ENCODE peak calls at places on chromosome 3, in ten cellular contexts. I, T, K, V, E, J, O, W, F and N are unnamed samples.

GRCh38 chr3:146387566-146387965 is 81.8 kb downstream of the PLSCR2 start:
- DNase-seq in J (no peak), I (no peak), K (peak), V (no peak), F (no peak), O (no peak), T (no peak), W (no peak), E (no peak), N (no peak)

GRCh38 chr3:48039487-48040190 is 23.4 kb upstream of the MAP4 start:
- DNase-seq in F (no peak), E (no peak), T (no peak), J (no peak), V (no peak), K (peak), O (no peak), W (no peak), I (no peak), N (peak)

GRCh38 chr3:55481067-55481917 is 5.8 kb downstream of the WNT5A start:
- DNase-seq in T (no peak), W (no peak), J (no peak), K (no peak), O (peak), F (peak), E (no peak), I (no peak), V (no peak), N (no peak)

GRCh38 chr3:45273681-45274515 is 47.8 kb upstream of the TMEM158 start:
- DNase-seq in T (no peak), I (no peak), J (no peak), V (no peak), E (no peak), O (no peak), F (no peak), K (peak), W (peak), N (no peak)

GRCh38 chr3:23459915-23460546 is 256.9 kb downstream of the UBE2E2 start:
- DNase-seq in F (no peak), W (no peak), O (no peak), E (peak), K (no peak), J (no peak), V (no peak), T (no peak), I (no peak), N (no peak)

GRCh38 chr3:47542614-47543173 is 29.2 kb upstream of the ELP6 start:
- DNase-seq in K (no peak), I (no peak), O (peak), W (no peak), J (no peak), F (peak), E (peak), T (no peak), V (no peak), N (no peak)

GRCh38 chr3:108127301-108127988 is 36.6 kb upstream of the CD47 start:
- DNase-seq in V (peak), K (no peak), J (no peak), O (no peak), T (peak), I (no peak), F (no peak), E (no peak), W (no peak), N (no peak)

GRCh38 chr3:89107461-89108035 is at the start of gene EPHA3:
- DNase-seq in V (peak), I (no peak), W (peak), F (peak), E (peak), T (peak), K (peak), J (peak), O (peak), N (no peak)

GRCh38 chr3:14118400-14119165 is 6.1 kb downstream of the CHCHD4 start:
- DNase-seq in E (no peak), J (no peak), T (no peak), V (peak), F (no peak), O (peak), W (no peak), K (peak), I (no peak), N (no peak)

GRCh38 chr3:126258670-126259069 is 78.3 kb upstream of the ALDH1L1 start:
- DNase-seq in J (no peak), K (peak), W (peak), T (peak), I (no peak), E (peak), F (no peak), V (peak), O (no peak), N (peak)

GRCh38 chr3:126263539-126263938 is 83.2 kb upstream of the ALDH1L1 start:
- DNase-seq in K (no peak), T (no peak), I (no peak), E (no peak), V (peak), J (no peak), W (no peak), O (no peak), F (no peak), N (no peak)

GRCh38 chr3:126262227-126262626 is 81.8 kb upstream of the ALDH1L1 start:
- DNase-seq in V (no peak), E (no peak), J (no peak), K (no peak), O (no peak), F (no peak), I (no peak), T (no peak), W (no peak), N (no peak)

GRCh38 chr3:126259411-126260391 is 79.3 kb upstream of the ALDH1L1 start:
- DNase-seq in V (peak), J (peak), F (peak), K (peak), W (peak), I (no peak), E (peak), O (peak), T (peak), N (no peak)

DNA sequence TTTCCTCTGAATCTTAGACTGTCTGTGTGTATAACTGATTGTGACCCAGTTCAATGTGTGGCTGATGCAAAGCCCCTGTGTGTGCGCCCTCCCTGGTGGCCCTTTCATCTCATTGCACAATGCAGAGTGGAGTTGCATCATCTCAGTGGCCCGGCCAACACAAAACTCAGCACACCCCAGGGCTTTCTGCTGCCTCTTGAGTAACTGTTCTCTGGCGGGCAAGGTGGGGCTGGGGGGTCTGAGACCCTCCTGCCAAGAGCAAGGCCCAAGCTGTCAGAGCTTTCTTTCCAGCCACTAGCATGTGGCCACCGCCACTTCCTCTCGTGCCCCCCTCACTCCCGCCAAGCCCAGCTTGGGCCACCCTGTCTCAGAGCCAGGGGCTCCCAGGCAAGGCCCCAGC is 80.7 kb upstream of the ALDH1L1 start:
- DNase-seq in V (peak), F (peak), T (peak), O (peak), J (peak), E (peak), K (no peak), W (peak), I (no peak), N (no peak)
- TF ChIP-seq POLR2A in V (no peak), F (no peak), T (no peak), O (no peak), J (no peak), E (no peak), K (no peak), W (no peak), I (no peak), N (no peak)

GRCh38 chr3:169149349-169149890 is 514.1 kb downstream of the MECOM start:
- DNase-seq in J (peak), O (peak), E (peak), I (peak), T (peak), W (peak), V (peak), K (peak), F (peak), N (peak)
- TF ChIP-seq POLR2A in J (no peak), O (peak), E (no peak), I (no peak), T (no peak), W (no peak), V (no peak), K (no peak), F (no peak), N (no peak)

DNA sequence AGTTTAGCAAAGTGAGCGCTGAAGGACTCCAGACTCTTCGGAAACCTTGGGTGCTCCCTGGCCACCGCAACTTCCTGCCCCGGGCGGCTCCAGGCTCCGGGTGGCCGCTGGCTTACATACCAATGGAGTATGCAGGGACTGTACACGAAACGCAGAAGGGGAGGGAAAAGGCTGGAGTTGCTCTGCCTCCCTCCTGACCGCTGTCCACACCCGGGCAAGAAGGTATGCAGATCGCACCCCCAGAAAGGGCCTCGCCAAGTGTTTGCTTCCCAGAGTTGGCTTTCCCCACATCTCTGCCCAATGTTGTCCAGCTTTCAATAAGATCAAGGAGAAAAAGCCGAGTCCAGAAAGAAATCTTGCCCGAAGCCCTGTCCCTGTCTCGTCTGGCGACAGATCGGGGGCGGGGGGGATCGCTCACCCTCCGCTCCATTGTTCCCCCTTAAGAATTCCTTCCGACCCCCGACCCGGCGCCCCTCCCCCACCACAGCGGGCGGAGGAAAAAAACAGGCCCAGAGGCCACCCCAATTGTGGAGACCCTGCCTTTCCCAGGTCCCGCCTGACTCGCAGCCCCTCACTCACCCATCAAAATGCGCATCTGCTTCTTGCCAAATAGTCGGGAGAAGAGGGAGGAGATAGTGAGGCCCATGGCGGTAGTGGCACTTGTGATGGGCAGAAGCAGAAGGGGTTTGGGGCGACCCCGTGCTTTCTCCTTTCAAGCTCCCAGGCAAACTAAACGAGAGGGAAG is 477 bp downstream of the ARF4 start:
- DNase-seq in K (peak), J (peak), F (peak), W (peak), T (peak), I (peak), E (peak), V (peak), O (peak), N (peak)
- TF ChIP-seq POLR2A in K (peak), J (no peak), F (no peak), W (no peak), T (peak), I (no peak), E (no peak), V (no peak), O (no peak), N (peak)

GRCh38 chr3:10319251-10319650 is 1.7 kb downstream of the SEC13 start:
- DNase-seq in T (peak), I (no peak), E (no peak), F (no peak), O (no peak), K (no peak), J (no peak), V (no peak), W (no peak), N (no peak)
- TF ChIP-seq POLR2A in T (peak), I (no peak), E (no peak), F (no peak), O (no peak), K (no peak), J (no peak), V (no peak), W (no peak), N (no peak)

GRCh38 chr3:194136519-194137313 is 768 bp downstream of the HES1 start:
- DNase-seq in F (peak), I (no peak), J (peak), V (peak), E (peak), W (peak), T (peak), K (peak), O (peak), N (peak)
- TF ChIP-seq POLR2A in F (no peak), I (no peak), J (no peak), V (no peak), E (no peak), W (no peak), T (peak), K (no peak), O (no peak), N (no peak)

GRCh38 chr3:34155666-34156065 is 357.2 kb downstream of the PDCD6IP start:
- DNase-seq in K (no peak), W (no peak), V (no peak), F (no peak), T (no peak), J (no peak), E (no peak), I (no peak), O (no peak), N (no peak)

GRCh38 chr3:34152641-34153040 is 354.2 kb downstream of the PDCD6IP start:
- DNase-seq in V (no peak), T (no peak), I (no peak), E (no peak), F (no peak), O (no peak), K (no peak), J (no peak), W (no peak), N (no peak)

GRCh38 chr3:34159613-34160420 is 361.4 kb downstream of the PDCD6IP start:
- DNase-seq in V (no peak), F (no peak), J (no peak), I (no peak), W (no peak), T (no peak), O (no peak), K (no peak), E (no peak), N (no peak)

GRCh38 chr3:34155108-34155507 is 356.7 kb downstream of the PDCD6IP start:
- DNase-seq in W (no peak), T (no peak), F (no peak), E (no peak), J (no peak), K (no peak), V (no peak), O (no peak), I (no peak), N (no peak)

GRCh38 chr3:34157491-34157890 is 359.1 kb downstream of the PDCD6IP start:
- DNase-seq in T (no peak), I (no peak), O (no peak), K (no peak), E (no peak), J (no peak), F (no peak), V (no peak), W (no peak), N (no peak)
- TF ChIP-seq POLR2A in T (no peak), I (no peak), O (no peak), K (no peak), E (no peak), J (no peak), F (no peak), V (no peak), W (no peak), N (no peak)

GRCh38 chr3:66220602-66221377 is at the start of gene SLC25A26:
- DNase-seq in T (peak), W (peak), I (peak), E (peak), F (peak), K (peak), O (peak), V (peak), J (peak), N (peak)
- TF ChIP-seq POLR2A in T (peak), W (peak), I (peak), E (peak), F (peak), K (peak), O (peak), V (no peak), J (no peak), N (peak)